ENCODE peak calls at places on chromosome 11, in five cellular contexts. S is hepatocyte; I is brain microvascular endothelial cell; J is mammary epithelial cell; D is CD4-positive, alpha-beta T cell. B is an unnamed sample.

GRCh38 chr11:83181815-83182214 is 11.7 kb upstream of the ANKRD42 start:
- DNase-seq in S (no peak), I (no peak), J (no peak), D (no peak), B (no peak)

GRCh38 chr11:72306186-72306585 is 62.2 kb upstream of the PHOX2A start:
- DNase-seq in S (no peak), I (no peak), J (no peak), D (no peak), B (peak)

GRCh38 chr11:92703431-92703830 is 266.0 kb upstream of the MTNR1B start:
- DNase-seq in S (no peak), I (peak), J (peak), D (no peak), B (no peak)

GRCh38 chr11:56688554-56688953 is 10.3 kb upstream of the OR9G1 start:
- DNase-seq in S (no peak), I (no peak), J (no peak), D (no peak), B (no peak)

GRCh38 chr11:24872912-24873311 is 376.1 kb downstream of the LUZP2 start:
- DNase-seq in S (no peak), I (no peak), J (no peak), D (no peak), B (no peak)

GRCh38 chr11:23563591-23563990 is 703.3 kb upstream of the CCDC179 start:
- DNase-seq in S (no peak), I (no peak), J (no peak), D (no peak), B (no peak)

GRCh38 chr11:46465683-46466082 is 74.1 kb upstream of the CHRM4 start:
- DNase-seq in S (no peak), I (no peak), J (no peak), D (no peak), B (no peak)

GRCh38 chr11:31757245-31757835 is 53.8 kb downstream of the PAX6 start:
- DNase-seq in S (no peak), I (no peak), J (no peak), D (no peak), B (no peak)

GRCh38 chr11:112727341-112727841 is 233.8 kb upstream of the NCAM1 start:
- DNase-seq in S (no peak), I (no peak), J (no peak), D (no peak), B (no peak)

GRCh38 chr11:59545179-59546020 is 34.1 kb downstream of the OR4D9 start:
- DNase-seq in S (no peak), I (peak), J (no peak), D (no peak), B (no peak)

GRCh38 chr11:73053964-73054363 is 88.2 kb downstream of the FCHSD2 start:
- DNase-seq in S (no peak), I (no peak), J (no peak), D (no peak), B (no peak)

GRCh38 chr11:95924414-95924760 is 480 bp upstream of the MTMR2 start:
- DNase-seq in S (peak), I (no peak), J (peak), D (no peak), B (no peak)

GRCh38 chr11:60040109-60040508 is at the start of gene OOSP2:
- DNase-seq in S (no peak), I (no peak), J (no peak), D (no peak), B (no peak)

GRCh38 chr11:68798221-68798813 is 43.4 kb downstream of the CPT1A start:
- DNase-seq in S (no peak), I (no peak), J (no peak), D (peak), B (peak)

GRCh38 chr11:134261626-134262488 is 8.5 kb downstream of the ACAD8 start:
- DNase-seq in S (peak), I (no peak), J (no peak), D (peak), B (no peak)

GRCh38 chr11:44277097-44278090 is 32.5 kb downstream of the ALX4 start:
- DNase-seq in S (no peak), I (no peak), J (no peak), D (no peak), B (no peak)

GRCh38 chr11:132024587-132025295 is 654.3 kb downstream of the NTM start:
- DNase-seq in S (no peak), I (peak), J (peak), D (no peak), B (no peak)

GRCh38 chr11:28447226-28447625 is 339.0 kb downstream of the METTL15 start:
- DNase-seq in S (no peak), I (peak), J (no peak), D (no peak), B (no peak)

GRCh38 chr11:122439911-122440782 is 215.4 kb upstream of the UBASH3B start:
- DNase-seq in S (peak), I (peak), J (no peak), D (no peak), B (peak)

GRCh38 chr11:70696076-70696475 is 297.7 kb downstream of the CTTN start:
- DNase-seq in S (no peak), I (no peak), J (no peak), D (no peak), B (no peak)

GRCh38 chr11:96103102-96103501 is 179.2 kb upstream of the MTMR2 start:
- DNase-seq in S (no peak), I (no peak), J (no peak), D (no peak), B (no peak)

GRCh38 chr11:69473520-69473894 is 8.0 kb upstream of the LINC01488 start:
- DNase-seq in S (no peak), I (no peak), J (no peak), D (no peak), B (no peak)

GRCh38 chr11:73306069-73306468 is 2.0 kb upstream of the ARHGEF17 start:
- DNase-seq in S (no peak), I (no peak), J (no peak), D (no peak), B (no peak)

GRCh38 chr11:16713594-16713993 is 24.9 kb upstream of the C11orf58 start:
- DNase-seq in S (no peak), I (no peak), J (no peak), D (no peak), B (no peak)

GRCh38 chr11:96219981-96220623 is 122.9 kb downstream of the MAML2 start:
- DNase-seq in S (no peak), I (no peak), J (no peak), D (no peak), B (no peak)

GRCh38 chr11:99019676-99020075 is 1.1 kb upstream of the CNTN5 start:
- DNase-seq in S (no peak), I (no peak), J (no peak), D (no peak), B (peak)

GRCh38 chr11:130407978-130408377 is 20.4 kb downstream of the ADAMTS8 start:
- DNase-seq in S (peak), I (peak), J (peak), D (no peak), B (no peak)

GRCh38 chr11:105429421-105429965 is 180.4 kb upstream of the GRIA4 start:
- DNase-seq in S (no peak), I (no peak), J (no peak), D (no peak), B (no peak)

GRCh38 chr11:95853138-95853537 is 62.8 kb downstream of the CEP57 start:
- DNase-seq in S (no peak), I (no peak), J (no peak), D (no peak), B (no peak)

GRCh38 chr11:111019931-111020381 is 225.6 kb upstream of the POU2AF2 start:
- DNase-seq in S (no peak), I (no peak), J (no peak), D (no peak), B (no peak)

GRCh38 chr11:69293087-69293486 is 868 bp upstream of the MYEOV start:
- DNase-seq in S (no peak), I (no peak), J (no peak), D (no peak), B (no peak)

DNA sequence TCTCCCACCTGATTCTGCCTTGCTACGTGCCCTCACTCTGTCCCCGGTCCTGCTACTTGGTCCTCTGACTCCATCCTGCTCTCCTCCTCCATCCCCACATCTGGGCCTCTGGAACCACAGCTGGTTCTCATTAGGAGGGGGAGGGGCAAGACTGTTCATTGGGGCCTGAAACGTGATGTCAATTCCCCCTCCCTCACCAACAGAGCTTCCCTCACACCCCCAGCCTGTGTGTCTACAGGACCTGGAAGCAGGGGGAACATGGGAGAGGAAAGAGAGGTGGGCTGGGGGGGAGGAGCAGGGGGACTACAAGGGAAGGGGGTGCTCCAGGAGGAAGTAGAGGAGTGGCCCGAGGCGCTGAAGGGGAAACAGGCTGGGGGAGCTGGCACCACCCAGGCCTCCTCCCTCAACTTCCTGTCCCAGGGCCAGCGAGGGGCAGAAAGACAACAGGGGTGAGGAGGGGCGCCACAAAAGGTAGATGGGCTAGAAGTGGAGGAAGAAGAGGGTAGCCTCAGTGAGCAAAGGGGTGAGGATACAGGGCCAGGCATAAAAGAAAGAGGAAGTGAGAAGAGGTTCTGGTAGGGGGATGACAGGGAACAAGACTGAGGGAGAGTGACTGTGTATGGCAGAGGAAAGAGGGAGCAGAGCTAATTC is 8.9 kb downstream of the DCHS1 start:
- DNase-seq in S (peak), I (no peak), J (no peak), D (no peak), B (no peak)
- H3K27ac ChIP-seq in S (peak), I (no peak), J (no peak), D (peak), B (peak)

GRCh38 chr11:12225046-12225739 is 114.8 kb downstream of the MICAL2 start:
- DNase-seq in S (no peak), I (no peak), J (no peak), D (no peak), B (no peak)
- H3K27ac ChIP-seq in S (peak), I (peak), J (peak), D (peak), B (no peak)

GRCh38 chr11:119680899-119681370 is 48.1 kb downstream of the NECTIN1 start:
- DNase-seq in S (no peak), I (no peak), J (no peak), D (no peak), B (peak)

GRCh38 chr11:119683783-119684182 is 45.2 kb downstream of the NECTIN1 start:
- DNase-seq in S (peak), I (no peak), J (peak), D (no peak), B (no peak)

GRCh38 chr11:119678351-119678750 is 50.6 kb downstream of the NECTIN1 start:
- DNase-seq in S (no peak), I (no peak), J (no peak), D (no peak), B (no peak)

GRCh38 chr11:119684361-119685072 is 44.5 kb downstream of the NECTIN1 start:
- DNase-seq in S (peak), I (peak), J (peak), D (no peak), B (no peak)

DNA sequence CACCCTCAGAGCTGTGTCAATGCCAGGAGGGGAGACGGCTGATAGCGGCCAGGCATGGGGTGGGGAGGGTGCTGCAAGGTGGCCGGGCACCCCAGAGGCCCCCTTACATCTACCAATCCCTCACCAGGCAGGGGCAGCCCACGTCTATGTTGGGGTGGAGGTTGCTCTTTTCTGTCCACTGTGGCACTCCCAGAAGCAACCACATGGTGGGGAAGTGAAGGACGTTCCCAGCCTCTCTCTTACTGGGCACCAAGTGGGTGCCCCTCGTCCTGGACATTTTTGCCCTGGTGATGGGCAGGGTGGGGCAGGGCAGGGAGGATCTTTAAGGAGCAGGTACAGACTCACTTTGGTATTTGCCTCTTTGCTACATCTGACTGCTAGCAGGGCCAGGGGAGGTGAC is 47.5 kb downstream of the NECTIN1 start:
- DNase-seq in S (no peak), I (no peak), J (no peak), D (no peak), B (no peak)
- H3K27ac ChIP-seq in S (no peak), I (no peak), J (no peak), D (no peak), B (peak)

DNA sequence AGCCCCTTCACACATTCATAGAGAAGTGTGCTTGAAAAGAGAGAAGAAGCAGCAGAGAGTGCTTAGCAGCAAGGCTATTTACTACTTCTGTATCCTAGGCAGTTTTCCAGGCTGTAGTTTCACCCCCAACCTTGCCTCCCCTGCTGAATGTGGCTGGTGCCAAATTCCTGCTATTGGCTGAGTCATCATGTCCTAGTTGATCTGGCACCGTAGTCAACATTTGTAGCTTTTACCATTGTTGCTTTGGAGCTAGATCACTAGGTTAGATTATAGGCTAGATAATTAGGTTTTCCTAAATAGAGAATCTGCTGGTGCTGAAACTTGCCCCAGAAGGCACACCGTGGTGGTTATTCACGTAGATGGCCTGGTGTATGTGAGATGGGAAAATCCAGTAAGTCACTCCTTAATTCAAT is 32.7 kb downstream of the ARHGAP42 start:
- DNase-seq in S (peak), I (peak), J (peak), D (no peak), B (peak)
- H3K27ac ChIP-seq in S (peak), I (peak), J (peak), D (no peak), B (no peak)

B was measured in substantia nigra.